ENCODE peak calls at places on chromosomes 1 and 21, in ten cellular contexts. D, Z, U, V, K, J, W, T, C and L are unnamed samples.

GRCh38 chr1:14924455-14925325 is 228.9 kb upstream of the TMEM51 start:
- DNase-seq in D (peak), Z (no peak), U (peak), V (no peak), K (peak), J (peak), W (no peak), T (peak), C (peak), L (peak)

GRCh38 chr1:225460021-225460736 is 32.3 kb upstream of the LBR start:
- DNase-seq in D (peak), Z (no peak), U (no peak), V (no peak), K (peak), J (no peak), W (no peak), T (no peak), C (no peak), L (peak)

GRCh38 chr1:94927405-94928175 is 680 bp upstream of the CNN3 start:
- DNase-seq in D (peak), Z (no peak), U (no peak), V (no peak), K (peak), J (no peak), W (no peak), T (no peak), C (peak), L (peak)

GRCh38 chr1:113109908-113110554 is 37.0 kb downstream of the LRIG2 start:
- DNase-seq in D (no peak), Z (no peak), U (no peak), V (peak), K (peak), J (peak), W (no peak), T (peak), C (peak), L (peak)

GRCh38 chr1:178713270-178713669 is 11.8 kb upstream of the RALGPS2 start:
- DNase-seq in D (no peak), Z (no peak), U (no peak), V (no peak), K (no peak), J (no peak), W (no peak), T (no peak), C (peak), L (no peak)

GRCh38 chr1:238642231-238642630 is 744.1 kb upstream of the CHRM3 start:
- DNase-seq in D (no peak), Z (no peak), U (no peak), V (no peak), K (no peak), J (no peak), W (no peak), T (peak), C (peak), L (no peak)

GRCh38 chr21:16536661-16537359 is 807.0 kb downstream of the USP25 start:
- DNase-seq in D (no peak), Z (no peak), U (no peak), V (no peak), K (no peak), J (no peak), W (no peak), T (no peak), C (peak), L (peak)

GRCh38 chr1:6116137-6116536 is 64.0 kb downstream of the CHD5 start:
- DNase-seq in D (no peak), Z (no peak), U (no peak), V (no peak), K (no peak), J (no peak), W (no peak), T (no peak), C (no peak), L (peak)

GRCh38 chr1:12594966-12595838 is 22.8 kb downstream of the DHRS3 start:
- DNase-seq in D (peak), Z (no peak), U (peak), V (peak), K (peak), J (peak), W (peak), T (peak), C (peak), L (peak)

DNA sequence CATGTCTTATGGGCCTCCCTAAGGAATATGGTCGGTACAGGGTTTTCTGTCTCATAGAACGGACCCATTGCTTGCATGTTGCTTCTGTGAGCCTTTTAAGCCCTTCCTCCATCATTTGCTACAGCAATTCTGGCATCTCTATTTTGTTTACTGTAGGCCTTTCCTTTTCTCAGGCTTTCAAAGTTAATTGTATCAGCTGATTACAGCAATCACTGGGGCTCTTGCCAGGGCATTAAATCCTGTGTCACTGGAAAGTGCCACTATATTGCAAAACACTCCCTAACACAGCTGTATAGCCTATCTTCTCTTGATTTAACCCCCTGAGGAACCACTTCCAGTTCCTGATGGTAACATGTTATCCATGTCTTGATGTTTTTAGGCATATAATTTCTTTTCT is 156.5 kb downstream of the PDE4B start:
- DNase-seq in D (peak), Z (no peak), U (no peak), V (no peak), K (peak), J (no peak), W (no peak), T (no peak), C (peak), L (no peak)
- H3K27ac ChIP-seq in D (peak), Z (no peak), U (peak), V (no peak), K (no peak), J (no peak), W (no peak), T (no peak), C (no peak), L (no peak)

DNA sequence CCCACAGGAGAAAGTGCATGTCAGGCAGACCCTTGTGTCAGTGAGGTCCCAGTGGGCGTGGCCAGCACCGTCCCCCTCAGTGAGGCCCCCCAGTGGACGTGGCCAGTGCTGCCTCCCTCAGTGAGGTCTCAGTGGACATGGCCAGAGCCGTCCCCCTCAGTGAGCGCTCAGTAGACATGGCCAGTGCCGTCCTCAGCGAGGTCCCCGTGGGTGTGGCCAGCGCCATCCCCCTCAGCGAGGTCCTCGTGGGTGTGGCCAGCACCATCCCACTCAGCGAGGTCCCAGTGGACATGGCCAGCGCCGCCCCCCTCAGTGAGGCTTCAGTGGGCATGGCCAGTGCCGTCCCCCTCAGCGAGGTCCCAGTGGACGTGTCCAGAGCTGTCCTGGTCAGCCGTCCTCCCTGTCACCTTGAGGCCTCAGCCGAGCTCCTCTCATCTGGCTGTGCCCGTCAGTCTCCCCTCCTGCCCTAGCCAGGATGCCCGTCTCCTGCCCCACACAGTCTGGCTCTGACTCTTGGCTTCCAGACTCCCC is 35.5 kb downstream of the PDE9A start:
- DNase-seq in D (no peak), Z (no peak), U (peak), V (no peak), K (no peak), J (no peak), W (peak), T (no peak), C (no peak), L (peak)
- TF ChIP-seq CTCF in D (no peak), Z (no peak), U (no peak), V (no peak), K (no peak), J (no peak), W (no peak), T (no peak), C (no peak), L (no peak)

DNA sequence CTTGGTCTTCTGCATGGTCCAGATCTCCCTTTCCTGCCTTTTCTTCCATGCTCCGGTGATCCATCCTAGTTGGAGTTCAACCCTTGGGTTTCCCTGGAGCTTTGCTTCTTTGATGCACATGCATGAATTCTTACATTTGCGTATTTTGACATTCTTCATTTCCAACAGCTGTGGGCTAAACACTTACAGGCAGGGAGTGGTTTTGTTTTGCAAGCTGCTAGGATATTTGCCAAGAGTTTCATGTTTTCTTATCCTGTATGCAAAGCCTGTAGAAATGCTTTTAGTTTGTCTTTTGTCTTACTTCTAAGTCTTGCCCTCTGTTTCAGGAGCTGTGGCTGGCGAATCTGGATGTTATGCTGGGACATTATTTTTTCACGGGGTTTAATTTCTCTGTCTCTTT is 90.3 kb upstream of the PAXBP1 start:
- DNase-seq in D (no peak), Z (peak), U (no peak), V (no peak), K (no peak), J (no peak), W (no peak), T (no peak), C (peak), L (no peak)
- H3K4me3 ChIP-seq in D (no peak), Z (no peak), U (no peak), V (no peak), K (no peak), J (no peak), W (no peak), T (no peak), C (no peak), L (no peak)

DNA sequence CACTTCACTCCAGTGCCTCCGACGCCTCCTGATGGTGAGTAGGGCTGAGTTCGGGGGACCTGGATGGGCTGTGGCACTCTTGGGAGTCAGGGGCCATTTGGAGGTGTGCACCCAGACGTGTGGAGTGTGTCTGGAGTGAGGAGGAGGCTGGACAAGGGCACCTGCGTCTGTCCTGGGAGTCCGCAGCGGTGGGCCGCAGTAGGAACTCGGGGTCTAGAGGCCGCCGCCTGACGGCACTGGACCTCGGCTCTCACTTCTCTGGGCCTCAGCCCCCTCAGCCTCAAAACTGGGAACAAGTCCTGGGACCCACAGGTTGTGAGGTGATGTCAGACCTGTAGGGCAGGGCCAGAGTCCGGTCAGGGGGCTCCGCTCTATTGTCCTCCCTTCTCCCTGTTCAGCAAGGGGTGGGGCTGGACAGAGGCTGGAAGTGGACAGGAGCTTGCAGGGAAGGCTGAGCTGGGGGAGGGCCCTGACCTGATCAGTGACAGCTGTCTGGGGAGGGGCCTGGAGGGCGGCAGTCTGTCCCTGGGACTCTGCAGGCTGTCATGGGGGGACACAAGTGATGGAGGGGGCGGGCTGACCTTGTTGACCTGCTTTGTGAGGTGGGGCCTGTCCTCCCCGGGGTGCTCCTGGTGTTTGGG is 15.5 kb downstream of the AGRN start:
- DNase-seq in D (no peak), Z (no peak), U (no peak), V (no peak), K (no peak), J (no peak), W (no peak), T (no peak), C (no peak), L (no peak)
- H3K27ac ChIP-seq in D (no peak), Z (no peak), U (no peak), V (no peak), K (no peak), J (no peak), W (no peak), T (no peak), C (no peak), L (no peak)

GRCh38 chr1:65039508-65039907 is 73.2 kb upstream of the JAK1 start:
- DNase-seq in D (no peak), Z (no peak), U (no peak), V (no peak), K (no peak), J (no peak), W (no peak), T (no peak), C (no peak), L (no peak)

GRCh38 chr1:65041014-65041413 is 74.7 kb upstream of the JAK1 start:
- DNase-seq in D (no peak), Z (no peak), U (no peak), V (peak), K (no peak), J (no peak), W (peak), T (no peak), C (no peak), L (no peak)

GRCh38 chr1:65045022-65045786 is 78.9 kb upstream of the JAK1 start:
- DNase-seq in D (no peak), Z (no peak), U (no peak), V (no peak), K (no peak), J (no peak), W (no peak), T (no peak), C (no peak), L (no peak)

GRCh38 chr1:65044411-65044810 is 78.1 kb upstream of the JAK1 start:
- DNase-seq in D (no peak), Z (no peak), U (no peak), V (no peak), K (no peak), J (no peak), W (no peak), T (no peak), C (no peak), L (no peak)

GRCh38 chr1:65042467-65042866 is 76.1 kb upstream of the JAK1 start:
- DNase-seq in D (no peak), Z (no peak), U (no peak), V (no peak), K (no peak), J (no peak), W (no peak), T (no peak), C (no peak), L (no peak)
- TF ChIP-seq CTCF in D (no peak), Z (no peak), U (no peak), V (no peak), K (no peak), J (no peak), W (no peak), T (no peak), C (no peak), L (no peak)

DNA sequence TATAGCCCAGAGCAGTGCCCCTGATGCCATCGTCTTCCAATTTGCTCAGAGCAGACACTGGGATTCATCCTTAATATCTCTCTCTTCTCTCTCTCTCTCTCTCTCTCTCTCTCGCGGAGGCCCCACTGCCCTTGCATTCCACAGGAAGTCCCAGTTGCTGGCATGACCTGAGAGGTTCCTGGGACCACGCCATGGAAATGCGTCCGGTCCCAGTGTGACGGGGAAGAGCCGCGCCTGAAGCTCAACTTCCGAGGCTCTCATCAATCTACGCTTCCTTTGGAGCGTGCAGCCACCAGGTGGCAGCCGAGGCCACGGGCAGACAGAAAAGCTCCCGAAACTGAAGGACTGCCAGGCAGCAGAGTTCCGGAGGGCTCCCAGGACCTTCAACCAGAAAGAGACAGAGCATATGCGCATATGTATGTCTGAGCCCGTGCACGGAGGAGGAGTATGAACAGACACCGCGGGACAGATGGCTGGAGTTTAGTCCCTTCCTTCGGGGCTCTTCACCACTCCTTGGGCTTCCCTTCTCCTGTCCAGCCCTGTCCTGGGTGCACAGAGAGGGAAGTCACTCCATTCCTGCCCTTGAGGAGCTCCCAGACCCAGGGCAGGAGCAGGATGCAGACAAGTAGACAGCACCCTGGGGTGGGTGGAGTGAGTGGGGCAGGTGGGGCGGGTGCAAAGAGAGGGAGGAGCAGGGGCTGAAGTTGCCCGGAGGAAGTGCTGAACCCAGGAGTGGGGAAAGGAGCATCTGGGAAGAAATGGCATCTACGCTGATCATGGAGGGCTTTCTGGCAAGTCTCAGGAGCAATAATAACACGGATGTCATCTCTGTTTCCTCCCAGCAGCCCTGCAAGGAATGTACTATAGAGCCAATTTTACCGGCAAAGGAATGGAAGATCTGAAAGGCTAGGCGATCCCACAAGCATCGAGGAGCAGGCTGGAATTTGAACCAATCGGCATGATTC is 10.5 kb downstream of the PDZK1IP1 start:
- DNase-seq in D (peak), Z (peak), U (peak), V (peak), K (peak), J (peak), W (peak), T (peak), C (peak), L (peak)
- H3K4me3 ChIP-seq in D (peak), Z (peak), U (peak), V (peak), K (no peak), J (peak), W (peak), T (peak), C (peak), L (peak)